ENCODE peak calls at places on chromosome 5, in eight cellular contexts. One of them, this sample, is unnamed.
A peak's percentile ranks its signal among the peaks of the same experiment; 100 is the strongest.

GRCh38 chr5:22604711-22605110 is 248.4 kb downstream of the CDH12 start:
- DNase-seq in GM12878: no peak
- DNase-seq in transverse colon: no peak
- DNase-seq in GM12892: no peak
- DNase-seq in GM23338: no peak
- DNase-seq in HepG2: no peak
- DNase-seq in HCT116: no peak
- DNase-seq in breast epithelium: no peak
- DNase-seq in this sample: no peak

GRCh38 chr5:173452098-173452497 is 123.9 kb upstream of the STC2 start:
- DNase-seq in GM12878: no peak
- DNase-seq in transverse colon: no peak
- DNase-seq in GM12892: no peak
- DNase-seq in GM23338: no peak
- DNase-seq in HepG2: peak; percentile 49
- DNase-seq in HCT116: peak; percentile 73
- DNase-seq in breast epithelium: peak; percentile 65
- DNase-seq in this sample: no peak

GRCh38 chr5:92548351-92548750 is 1032.7 kb downstream of the NR2F1-AS1 start:
- DNase-seq in GM12878: no peak
- DNase-seq in transverse colon: no peak
- DNase-seq in GM12892: no peak
- DNase-seq in GM23338: no peak
- DNase-seq in HepG2: no peak
- DNase-seq in HCT116: no peak
- DNase-seq in breast epithelium: no peak
- DNase-seq in this sample: no peak

GRCh38 chr5:17289681-17290619 is 72.5 kb downstream of the BASP1 start:
- DNase-seq in GM12878: no peak
- DNase-seq in transverse colon: no peak
- DNase-seq in GM12892: no peak
- DNase-seq in GM23338: no peak
- DNase-seq in HepG2: no peak
- DNase-seq in HCT116: no peak
- DNase-seq in breast epithelium: no peak
- DNase-seq in this sample: no peak

GRCh38 chr5:68423154-68423811 is 207.7 kb downstream of the PIK3R1 start:
- DNase-seq in GM12878: no peak
- DNase-seq in transverse colon: no peak
- DNase-seq in GM12892: no peak
- DNase-seq in GM23338: no peak
- DNase-seq in HepG2: no peak
- DNase-seq in HCT116: no peak
- DNase-seq in breast epithelium: no peak
- DNase-seq in this sample: no peak

GRCh38 chr5:138157626-138158025 is 18.4 kb upstream of the NME5 start:
- DNase-seq in GM12878: no peak
- DNase-seq in transverse colon: no peak
- DNase-seq in GM12892: no peak
- DNase-seq in GM23338: no peak
- DNase-seq in HepG2: no peak
- DNase-seq in HCT116: no peak
- DNase-seq in breast epithelium: no peak
- DNase-seq in this sample: no peak

GRCh38 chr5:149893403-149893931 is 51.1 kb downstream of the PDE6A start:
- DNase-seq in GM12878: no peak
- DNase-seq in transverse colon: no peak
- DNase-seq in GM12892: no peak
- DNase-seq in GM23338: no peak
- DNase-seq in HepG2: no peak
- DNase-seq in HCT116: no peak
- DNase-seq in breast epithelium: no peak
- DNase-seq in this sample: no peak

GRCh38 chr5:132271251-132272246 is 14.1 kb downstream of the PDLIM4 start:
- DNase-seq in GM12878: no peak
- DNase-seq in transverse colon: no peak
- DNase-seq in GM12892: no peak
- DNase-seq in GM23338: peak; percentile 60
- DNase-seq in HepG2: no peak
- DNase-seq in HCT116: no peak
- DNase-seq in breast epithelium: peak; percentile 17
- DNase-seq in this sample: no peak

GRCh38 chr5:135880278-135880677 is 15.4 kb downstream of the IL9 start:
- DNase-seq in GM12878: no peak
- DNase-seq in transverse colon: peak; percentile 16
- DNase-seq in GM12892: no peak
- DNase-seq in GM23338: peak; percentile 75
- DNase-seq in HepG2: peak; percentile 48
- DNase-seq in HCT116: peak; percentile 15
- DNase-seq in breast epithelium: no peak
- DNase-seq in this sample: peak; percentile 3

GRCh38 chr5:26024774-26025173 is 1013.6 kb downstream of the CDH9 start:
- DNase-seq in GM12878: no peak
- DNase-seq in transverse colon: no peak
- DNase-seq in GM12892: no peak
- DNase-seq in GM23338: peak; percentile 56
- DNase-seq in HepG2: peak; percentile 5
- DNase-seq in HCT116: no peak
- DNase-seq in breast epithelium: no peak
- DNase-seq in this sample: no peak

GRCh38 chr5:128199104-128199503 is 115.5 kb downstream of the SLC12A2 start:
- DNase-seq in GM12878: no peak
- DNase-seq in transverse colon: no peak
- DNase-seq in GM12892: no peak
- DNase-seq in GM23338: no peak
- DNase-seq in HepG2: no peak
- DNase-seq in HCT116: peak; percentile 51
- DNase-seq in breast epithelium: peak; percentile 35
- DNase-seq in this sample: peak; percentile 65

GRCh38 chr5:131640043-131640856 is 5.2 kb upstream of the RAPGEF6 start:
- DNase-seq in GM12878: no peak
- DNase-seq in transverse colon: no peak
- DNase-seq in GM12892: no peak
- DNase-seq in GM23338: no peak
- DNase-seq in HepG2: no peak
- DNase-seq in HCT116: no peak
- DNase-seq in breast epithelium: no peak
- DNase-seq in this sample: peak; percentile 29

GRCh38 chr5:107783551-107783950 is 112.8 kb upstream of the EFNA5 start:
- DNase-seq in GM12878: no peak
- DNase-seq in transverse colon: no peak
- DNase-seq in GM12892: no peak
- DNase-seq in GM23338: no peak
- DNase-seq in HepG2: no peak
- DNase-seq in HCT116: no peak
- DNase-seq in breast epithelium: no peak
- DNase-seq in this sample: no peak

DNA sequence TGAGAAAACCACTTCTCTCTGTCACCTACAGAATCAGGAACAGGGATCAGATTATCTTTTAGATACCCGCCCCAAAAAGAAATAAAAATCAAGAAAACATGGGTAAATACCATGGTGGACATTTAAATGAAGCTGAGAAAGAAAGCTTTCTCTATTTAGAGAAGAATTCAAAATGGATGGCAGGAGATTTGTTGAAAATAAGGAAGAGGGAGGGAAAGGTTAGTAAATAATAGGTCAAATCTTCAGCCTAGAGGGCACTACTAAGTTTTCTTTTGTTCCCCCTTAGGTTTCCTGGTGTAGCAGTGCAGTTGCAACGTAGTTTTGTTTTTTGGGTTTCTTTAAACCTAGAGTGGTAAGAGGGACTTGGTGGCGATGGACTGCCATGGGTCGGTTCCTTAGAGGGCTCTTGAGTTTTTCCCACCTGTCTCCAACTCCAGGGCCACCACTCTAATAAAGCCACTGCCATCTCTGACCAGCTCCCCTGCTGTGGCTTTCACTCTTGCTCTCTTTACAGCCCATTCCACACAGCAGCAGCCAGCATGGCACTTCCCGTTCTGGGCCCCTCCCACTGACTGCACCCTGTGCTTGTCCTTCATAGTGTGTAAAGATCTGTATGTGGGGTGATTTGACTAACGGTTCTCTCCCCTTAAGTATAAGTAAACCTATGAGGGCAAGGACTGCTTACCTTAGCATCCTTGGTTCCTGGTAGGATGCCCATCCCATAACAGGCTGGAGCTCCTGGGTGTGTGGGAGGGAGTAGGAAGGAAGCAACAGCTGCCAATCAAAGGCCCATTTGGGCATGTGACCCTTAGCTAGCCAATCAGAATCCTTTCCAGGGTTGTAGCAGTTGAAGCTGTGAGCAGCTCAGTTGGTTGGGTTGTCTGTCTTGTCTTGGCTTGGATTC is 118.3 kb downstream of the SLC1A3 start:
- DNase-seq in GM12878: peak; percentile 94
- DNase-seq in transverse colon: peak; percentile 64
- DNase-seq in GM12892: peak; percentile 63
- DNase-seq in GM23338: peak; percentile 60
- DNase-seq in HepG2: no peak
- DNase-seq in HCT116: no peak
- DNase-seq in breast epithelium: no peak
- DNase-seq in this sample: no peak
- TF ChIP-seq POLR2AphosphoS5 in GM12878: peak; percentile 96
- TF ChIP-seq POLR2AphosphoS5 in transverse colon: no peak
- TF ChIP-seq POLR2AphosphoS5 in GM12892: peak; percentile 87
- TF ChIP-seq POLR2AphosphoS5 in GM23338: no peak
- TF ChIP-seq POLR2AphosphoS5 in HepG2: no peak
- TF ChIP-seq POLR2AphosphoS5 in HCT116: no peak
- TF ChIP-seq POLR2AphosphoS5 in breast epithelium: no peak
- TF ChIP-seq POLR2AphosphoS5 in this sample: no peak

GRCh38 chr5:154813158-154813557 is 37.2 kb downstream of the FAXDC2 start:
- DNase-seq in GM12878: no peak
- DNase-seq in transverse colon: no peak
- DNase-seq in GM12892: no peak
- DNase-seq in GM23338: no peak
- DNase-seq in HepG2: no peak
- DNase-seq in HCT116: no peak
- DNase-seq in breast epithelium: no peak
- DNase-seq in this sample: no peak
- TF ChIP-seq POLR2AphosphoS5 in GM12878: no peak
- TF ChIP-seq POLR2AphosphoS5 in transverse colon: no peak
- TF ChIP-seq POLR2AphosphoS5 in GM12892: no peak
- TF ChIP-seq POLR2AphosphoS5 in GM23338: no peak
- TF ChIP-seq POLR2AphosphoS5 in HepG2: no peak
- TF ChIP-seq POLR2AphosphoS5 in HCT116: no peak
- TF ChIP-seq POLR2AphosphoS5 in breast epithelium: no peak
- TF ChIP-seq POLR2AphosphoS5 in this sample: no peak

GRCh38 chr5:126973193-126973592 is 57.2 kb downstream of the MARCHF3 start:
- DNase-seq in GM12878: no peak
- DNase-seq in transverse colon: no peak
- DNase-seq in GM12892: no peak
- DNase-seq in GM23338: peak; percentile 52
- DNase-seq in HepG2: peak; percentile 5
- DNase-seq in HCT116: no peak
- DNase-seq in breast epithelium: no peak
- DNase-seq in this sample: no peak

GRCh38 chr5:126971455-126972019 is 58.8 kb downstream of the MARCHF3 start:
- DNase-seq in GM12878: no peak
- DNase-seq in transverse colon: no peak
- DNase-seq in GM12892: no peak
- DNase-seq in GM23338: no peak
- DNase-seq in HepG2: no peak
- DNase-seq in HCT116: no peak
- DNase-seq in breast epithelium: no peak
- DNase-seq in this sample: peak; percentile 51

GRCh38 chr5:126969548-126969947 is 60.8 kb downstream of the MARCHF3 start:
- DNase-seq in GM12878: peak; percentile 48
- DNase-seq in transverse colon: no peak
- DNase-seq in GM12892: no peak
- DNase-seq in GM23338: no peak
- DNase-seq in HepG2: no peak
- DNase-seq in HCT116: no peak
- DNase-seq in breast epithelium: no peak
- DNase-seq in this sample: no peak

GRCh38 chr5:126972062-126972895 is 58.1 kb downstream of the MARCHF3 start:
- DNase-seq in GM12878: peak; percentile 76
- DNase-seq in transverse colon: peak; percentile 12
- DNase-seq in GM12892: peak; percentile 37
- DNase-seq in GM23338: no peak
- DNase-seq in HepG2: peak; percentile 39
- DNase-seq in HCT116: no peak
- DNase-seq in breast epithelium: no peak
- DNase-seq in this sample: peak; percentile 42

DNA sequence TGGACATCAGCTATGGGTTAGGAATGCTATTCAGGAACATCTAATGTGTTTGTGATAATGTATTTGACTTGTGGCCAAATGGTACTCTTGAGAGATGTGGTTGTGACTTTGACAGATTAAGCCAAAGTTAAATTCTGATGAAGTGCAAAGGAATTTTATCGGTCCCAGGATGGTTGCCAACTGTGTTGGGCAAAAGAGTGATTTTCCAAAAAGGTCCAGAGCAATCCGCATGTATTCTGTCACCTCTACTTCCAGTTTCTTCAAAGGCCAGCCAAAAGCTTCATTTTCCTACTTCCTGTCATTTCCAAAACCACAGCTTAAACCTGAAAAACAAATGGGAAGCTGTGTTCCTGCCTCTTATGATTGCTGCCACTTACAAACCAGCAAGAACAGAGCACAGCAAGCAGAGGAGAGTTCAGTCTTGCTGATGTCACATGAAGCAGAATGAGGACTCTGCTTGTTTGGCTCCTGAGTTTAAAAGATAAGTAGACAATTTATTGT is 59.8 kb downstream of the MARCHF3 start:
- DNase-seq in GM12878: no peak
- DNase-seq in transverse colon: no peak
- DNase-seq in GM12892: no peak
- DNase-seq in GM23338: no peak
- DNase-seq in HepG2: no peak
- DNase-seq in HCT116: no peak
- DNase-seq in breast epithelium: no peak
- DNase-seq in this sample: peak; percentile 86
- TF ChIP-seq POLR2AphosphoS5 in GM12878: no peak
- TF ChIP-seq POLR2AphosphoS5 in transverse colon: no peak
- TF ChIP-seq POLR2AphosphoS5 in GM12892: no peak
- TF ChIP-seq POLR2AphosphoS5 in GM23338: no peak
- TF ChIP-seq POLR2AphosphoS5 in HepG2: no peak
- TF ChIP-seq POLR2AphosphoS5 in HCT116: no peak
- TF ChIP-seq POLR2AphosphoS5 in breast epithelium: no peak
- TF ChIP-seq POLR2AphosphoS5 in this sample: peak; percentile 63

GRCh38 chr5:153613143-153613542 is 122.7 kb downstream of the GRIA1 start:
- DNase-seq in GM12878: no peak
- DNase-seq in transverse colon: no peak
- DNase-seq in GM12892: no peak
- DNase-seq in GM23338: no peak
- DNase-seq in HepG2: no peak
- DNase-seq in HCT116: no peak
- DNase-seq in breast epithelium: no peak
- DNase-seq in this sample: no peak
- TF ChIP-seq POLR2AphosphoS5 in GM12878: no peak
- TF ChIP-seq POLR2AphosphoS5 in transverse colon: no peak
- TF ChIP-seq POLR2AphosphoS5 in GM12892: no peak
- TF ChIP-seq POLR2AphosphoS5 in GM23338: no peak
- TF ChIP-seq POLR2AphosphoS5 in HepG2: no peak
- TF ChIP-seq POLR2AphosphoS5 in HCT116: no peak
- TF ChIP-seq POLR2AphosphoS5 in breast epithelium: no peak
- TF ChIP-seq POLR2AphosphoS5 in this sample: no peak

GRCh38 chr5:139642891-139643871 is 5.0 kb upstream of the CXXC5 start:
- DNase-seq in GM12878: no peak
- DNase-seq in transverse colon: peak; percentile 88
- DNase-seq in GM12892: no peak
- DNase-seq in GM23338: no peak
- DNase-seq in HepG2: peak; percentile 79
- DNase-seq in HCT116: no peak
- DNase-seq in breast epithelium: peak; percentile 35
- DNase-seq in this sample: no peak
- TF ChIP-seq POLR2AphosphoS5 in GM12878: no peak
- TF ChIP-seq POLR2AphosphoS5 in transverse colon: no peak
- TF ChIP-seq POLR2AphosphoS5 in GM12892: no peak
- TF ChIP-seq POLR2AphosphoS5 in GM23338: no peak
- TF ChIP-seq POLR2AphosphoS5 in HepG2: peak; percentile 61
- TF ChIP-seq POLR2AphosphoS5 in HCT116: peak; percentile 43
- TF ChIP-seq POLR2AphosphoS5 in breast epithelium: no peak
- TF ChIP-seq POLR2AphosphoS5 in this sample: no peak

GRCh38 chr5:126464959-126465358 is 41.8 kb downstream of the GRAMD2B start:
- DNase-seq in GM12878: no peak
- DNase-seq in transverse colon: peak; percentile 82
- DNase-seq in GM12892: no peak
- DNase-seq in GM23338: no peak
- DNase-seq in HepG2: no peak
- DNase-seq in HCT116: no peak
- DNase-seq in breast epithelium: no peak
- DNase-seq in this sample: no peak
- TF ChIP-seq POLR2AphosphoS5 in GM12878: no peak
- TF ChIP-seq POLR2AphosphoS5 in transverse colon: no peak
- TF ChIP-seq POLR2AphosphoS5 in GM12892: no peak
- TF ChIP-seq POLR2AphosphoS5 in GM23338: no peak
- TF ChIP-seq POLR2AphosphoS5 in HepG2: no peak
- TF ChIP-seq POLR2AphosphoS5 in HCT116: no peak
- TF ChIP-seq POLR2AphosphoS5 in breast epithelium: no peak
- TF ChIP-seq POLR2AphosphoS5 in this sample: no peak